ENCODE peak calls at places on chromosomes 4 and X, in eight cellular contexts. A is tibial artery; B is H54; O is RPMI7951; S is stimulated activated CD4-positive, alpha-beta T cell treated with anti-CD3 and anti-CD28 coated beads, Interleukin-4, amount 100 ng/mL, for 4 hours; E is iPS-NIHi11; I is cortex of kidney; N is HT-29. F is an unnamed sample.

GRCh38 chr4:101835121-101835904 is 44.8 kb downstream of the BANK1 start:
- DNase-seq in A (no peak), B (no peak), O (no peak), S (no peak), E (peak; percentile 15), I (no peak), N (peak; percentile 69), F (no peak)

GRCh38 chr4:74042681-74043080 is 4.2 kb upstream of the CXCL3 start:
- DNase-seq in A (no peak), B (no peak), O (no peak), S (no peak), E (peak; percentile 21), I (no peak), N (peak; percentile 63), F (no peak)

GRCh38 chr4:138097912-138098600 is 144.1 kb downstream of the SLC7A11 start:
- DNase-seq in A (no peak), B (no peak), O (no peak), S (no peak), E (no peak), I (no peak), N (no peak), F (no peak)

GRCh38 chr4:31023724-31024123 is 303.6 kb downstream of the PCDH7 start:
- DNase-seq in A (no peak), B (no peak), O (no peak), S (no peak), E (no peak), I (no peak), N (no peak), F (no peak)

GRCh38 chr4:171118091-171118490 is 695.1 kb upstream of the GALNTL6 start:
- DNase-seq in A (no peak), B (no peak), O (no peak), S (no peak), E (no peak), I (no peak), N (peak; percentile 1), F (no peak)

GRCh38 chrX:43448688-43449087 is 207.4 kb upstream of the MAOA start:
- DNase-seq in A (no peak), B (no peak), O (no peak), S (no peak), E (no peak), I (no peak), N (no peak), F (no peak)

GRCh38 chr4:72895408-72895807 is 174.1 kb downstream of the COX18 start:
- DNase-seq in A (no peak), B (no peak), O (peak; percentile 5), S (no peak), E (no peak), I (no peak), N (no peak), F (no peak)

GRCh38 chrX:31499120-31499519 is 427.3 kb upstream of the FTHL17 start:
- DNase-seq in A (no peak), B (no peak), O (peak; percentile 62), S (no peak), E (no peak), I (no peak), N (no peak), F (no peak)

GRCh38 chr4:183205682-183206081 is 106.6 kb downstream of the WWC2 start:
- DNase-seq in A (no peak), B (no peak), O (no peak), S (no peak), E (no peak), I (no peak), N (no peak), F (no peak)

GRCh38 chrX:129843459-129844306 is at the start of gene ZDHHC9:
- DNase-seq in A (peak; percentile 87), B (peak; percentile 75), O (peak; percentile 81), S (peak; percentile 76), E (peak; percentile 90), I (no peak), N (peak; percentile 93), F (peak; percentile 71)

GRCh38 chrX:40173662-40174593 is 76.2 kb upstream of the BCOR start:
- DNase-seq in A (no peak), B (no peak), O (peak; percentile 93), S (peak; percentile 60), E (no peak), I (no peak), N (peak; percentile 59), F (peak; percentile 4)

GRCh38 chr4:145930592-145930991 is 8.0 kb downstream of the ZNF827 start:
- DNase-seq in A (no peak), B (no peak), O (no peak), S (no peak), E (no peak), I (no peak), N (no peak), F (no peak)

F was measured in SW 1271.